ENCODE peak calls at places on chromosomes 5 and 9, in five cellular contexts. B, U, G, M and X are unnamed samples.

GRCh38 chr5:175226506-175226905 is 217.5 kb downstream of the DRD1 start:
- DNase-seq in B (no peak), U (no peak), G (no peak), M (no peak), X (no peak)

GRCh38 chr9:5949103-5949699 is 58.5 kb downstream of the MLANA start:
- DNase-seq in B (no peak), U (no peak), G (no peak), M (peak; percentile 2), X (no peak)

GRCh38 chr5:55232194-55232984 is 1.0 kb downstream of the CCNO start:
- DNase-seq in B (peak; percentile 37), U (peak; percentile 50), G (no peak), M (peak; percentile 14), X (no peak)

GRCh38 chr9:112283854-112284253 is 49.6 kb downstream of the PTBP3 start:
- DNase-seq in B (no peak), U (no peak), G (no peak), M (no peak), X (no peak)

GRCh38 chr5:110054240-110054639 is 364.5 kb downstream of the MAN2A1 start:
- DNase-seq in B (peak; percentile 1), U (no peak), G (no peak), M (peak; percentile 61), X (no peak)

GRCh38 chr5:59845733-59846132 is 47.8 kb downstream of the PDE4D start:
- DNase-seq in B (no peak), U (no peak), G (no peak), M (no peak), X (no peak)

GRCh38 chr5:150058480-150059126 is 27.8 kb downstream of the CSF1R start:
- DNase-seq in B (no peak), U (no peak), G (no peak), M (no peak), X (no peak)

GRCh38 chr5:39190311-39191102 is 28.9 kb downstream of the FYB1 start:
- DNase-seq in B (no peak), U (no peak), G (no peak), M (no peak), X (no peak)

GRCh38 chr5:175466700-175467318 is 11.6 kb upstream of the SFXN1 start:
- DNase-seq in B (no peak), U (no peak), G (no peak), M (no peak), X (no peak)

GRCh38 chr5:174317261-174317894 is 271.9 kb downstream of the NSG2 start:
- DNase-seq in B (peak; percentile 53), U (peak; percentile 72), G (no peak), M (no peak), X (peak; percentile 71)

GRCh38 chr9:75803130-75803529 is 87.3 kb upstream of the PCSK5 start:
- DNase-seq in B (no peak), U (no peak), G (no peak), M (no peak), X (no peak)

GRCh38 chr5:52878671-52879070 is 91.0 kb downstream of the ITGA1 start:
- DNase-seq in B (peak; percentile 40), U (no peak), G (no peak), M (no peak), X (no peak)

GRCh38 chr5:1762121-1762877 is 37.3 kb downstream of the MRPL36 start:
- DNase-seq in B (no peak), U (no peak), G (no peak), M (no peak), X (no peak)

GRCh38 chr5:58795327-58795726 is 212.5 kb downstream of the RAB3C start:
- DNase-seq in B (no peak), U (no peak), G (no peak), M (no peak), X (no peak)

GRCh38 chr5:134136771-134137170 is 22.3 kb downstream of the TCF7 start:
- DNase-seq in B (no peak), U (peak; percentile 0), G (no peak), M (no peak), X (no peak)

GRCh38 chr9:12814877-12815237 is 40.0 kb downstream of the LURAP1L start:
- DNase-seq in B (no peak), U (no peak), G (no peak), M (no peak), X (no peak)

GRCh38 chr5:137565450-137565849 is 66.3 kb upstream of the SPOCK1 start:
- DNase-seq in B (no peak), U (no peak), G (no peak), M (no peak), X (no peak)

GRCh38 chr9:136645343-136645902 is 17.3 kb upstream of the EGFL7 start:
- DNase-seq in B (no peak), U (peak; percentile 15), G (no peak), M (no peak), X (no peak)

GRCh38 chr9:99635032-99635431 is 186.7 kb upstream of the NR4A3 start:
- DNase-seq in B (no peak), U (no peak), G (no peak), M (no peak), X (no peak)

GRCh38 chr9:137745541-137745991 is 126.8 kb downstream of the EHMT1 start:
- DNase-seq in B (no peak), U (no peak), G (no peak), M (peak; percentile 20), X (peak; percentile 46)

GRCh38 chr9:16143310-16143709 is 590.5 kb downstream of the CCDC171 start:
- DNase-seq in B (no peak), U (no peak), G (no peak), M (no peak), X (no peak)

GRCh38 chr5:44797723-44798122 is 11.0 kb upstream of the MRPS30 start:
- DNase-seq in B (no peak), U (no peak), G (no peak), M (no peak), X (no peak)

GRCh38 chr9:81798606-81799005 is 109.3 kb upstream of the TLE1 start:
- DNase-seq in B (no peak), U (no peak), G (no peak), M (no peak), X (no peak)

GRCh38 chr9:135797507-135798302 is 95.7 kb downstream of the KCNT1 start:
- DNase-seq in B (no peak), U (peak; percentile 73), G (no peak), M (peak; percentile 24), X (peak; percentile 93)

GRCh38 chr9:132647355-132647754 is 22.4 kb downstream of the DDX31 start:
- DNase-seq in B (no peak), U (no peak), G (no peak), M (no peak), X (no peak)

GRCh38 chr5:112267231-112267630 is 151.8 kb downstream of the EPB41L4A start:
- DNase-seq in B (no peak), U (no peak), G (no peak), M (no peak), X (no peak)

GRCh38 chr9:124834586-124834985 is 18.7 kb upstream of the WDR38 start:
- DNase-seq in B (no peak), U (no peak), G (no peak), M (no peak), X (no peak)